ENCODE peak calls at places on chromosomes 2 and 18, in seven cellular contexts. W, O, E, Y, N, D and X are unnamed samples.
A peak's percentile ranks its signal among the peaks of the same experiment; 100 is the strongest.

GRCh38 chr2:6576312-6576711 is 289.4 kb downstream of the CMPK2 start:
- DNase-seq in W (no peak), O (no peak), E (no peak), Y (no peak), N (no peak), D (no peak), X (no peak)

GRCh38 chr2:61376211-61376610 is 94.7 kb downstream of the USP34 start:
- DNase-seq in W (no peak), O (no peak), E (no peak), Y (no peak), N (no peak), D (no peak), X (no peak)

GRCh38 chr2:238701066-238701906 is 146.6 kb upstream of the TWIST2 start:
- DNase-seq in W (no peak), O (no peak), E (no peak), Y (no peak), N (no peak), D (no peak), X (no peak)

GRCh38 chr2:233165895-233166661 is 85.4 kb upstream of the ATG16L1 start:
- DNase-seq in W (no peak), O (peak; percentile 79), E (no peak), Y (no peak), N (peak; percentile 36), D (no peak), X (no peak)

GRCh38 chr2:88903744-88904353 is 212.4 kb downstream of the RPIA start:
- DNase-seq in W (peak; percentile 58), O (peak; percentile 54), E (no peak), Y (no peak), N (peak; percentile 20), D (no peak), X (no peak)

GRCh38 chr2:162244559-162245031 is 1.4 kb upstream of the FAP start:
- DNase-seq in W (no peak), O (no peak), E (no peak), Y (no peak), N (no peak), D (no peak), X (no peak)

GRCh38 chr2:24076849-24077534 is 866 bp upstream of the SF3B6 start:
- DNase-seq in W (no peak), O (peak; percentile 42), E (no peak), Y (no peak), N (peak; percentile 49), D (no peak), X (no peak)

GRCh38 chr18:51195602-51196115 is 1.8 kb downstream of the MEX3C start:
- DNase-seq in W (peak; percentile 87), O (peak; percentile 44), E (no peak), Y (peak; percentile 48), N (peak; percentile 37), D (no peak), X (no peak)

GRCh38 chr2:177429688-177430325 is 37.2 kb downstream of the AGPS start:
- DNase-seq in W (no peak), O (no peak), E (no peak), Y (no peak), N (no peak), D (no peak), X (no peak)

GRCh38 chr18:55781481-55781957 is 193.5 kb upstream of the TCF4 start:
- DNase-seq in W (no peak), O (peak; percentile 54), E (no peak), Y (peak; percentile 64), N (peak; percentile 74), D (no peak), X (no peak)

GRCh38 chr2:212723226-212723625 is 184.6 kb upstream of the ERBB4 start:
- DNase-seq in W (no peak), O (no peak), E (no peak), Y (no peak), N (no peak), D (no peak), X (no peak)

GRCh38 chr2:195009202-195009601 is 647.8 kb upstream of the SLC39A10 start:
- DNase-seq in W (no peak), O (no peak), E (no peak), Y (no peak), N (no peak), D (no peak), X (no peak)

GRCh38 chr2:227161947-227162346 is 2.1 kb downstream of the COL4A4 start:
- DNase-seq in W (no peak), O (no peak), E (no peak), Y (no peak), N (no peak), D (no peak), X (no peak)

GRCh38 chr2:1055014-1055595 is 104.5 kb downstream of the SNTG2 start:
- DNase-seq in W (no peak), O (no peak), E (no peak), Y (no peak), N (no peak), D (no peak), X (no peak)
- TF ChIP-seq TAF1 in W (no peak), O (no peak), E (no peak), Y (no peak), N (no peak), D (no peak), X (no peak)

GRCh38 chr2:239910851-239911629 is 114.1 kb downstream of the NDUFA10 start:
- DNase-seq in W (no peak), O (peak; percentile 15), E (no peak), Y (no peak), N (no peak), D (no peak), X (no peak)
- TF ChIP-seq POLR2AphosphoS5 in W (no peak), O (no peak), E (no peak), Y (no peak), N (no peak), D (no peak), X (no peak)

DNA sequence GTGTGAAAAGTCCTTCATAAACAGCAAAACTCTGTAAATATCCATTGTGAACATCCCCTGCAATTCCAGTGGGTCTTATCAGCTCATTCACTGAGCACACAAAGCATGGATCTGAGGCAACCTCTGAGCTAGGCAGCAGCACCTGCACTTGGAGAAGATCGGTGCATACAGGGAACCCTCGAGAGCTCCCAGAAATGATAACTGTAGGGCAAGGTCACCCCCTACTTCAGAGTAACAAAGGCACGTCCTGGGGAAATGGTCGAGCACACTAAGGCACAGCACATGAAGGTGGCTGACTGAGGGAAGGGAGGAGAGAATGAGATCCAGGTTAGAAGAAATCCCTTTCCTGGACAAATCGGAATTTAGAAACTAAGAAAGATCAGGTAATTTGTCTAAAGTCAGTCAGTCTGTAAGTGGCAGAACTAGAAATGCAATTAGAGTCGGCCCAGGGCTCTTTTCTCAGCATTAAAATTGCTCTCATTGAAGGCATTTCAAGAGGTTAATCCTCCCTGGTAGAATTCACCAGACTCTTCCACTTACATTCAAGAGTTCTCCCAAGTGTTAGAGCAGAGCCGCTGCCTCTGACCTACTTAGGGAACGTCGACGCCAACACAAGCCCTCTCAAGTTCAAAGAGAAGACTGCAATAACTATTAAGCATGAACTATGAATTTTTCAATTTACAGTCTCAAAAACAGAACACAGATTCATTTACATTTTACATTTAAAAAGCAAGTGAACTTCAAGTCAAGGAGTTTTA is 45.9 kb downstream of the PXDN start:
- DNase-seq in W (no peak), O (no peak), E (no peak), Y (peak; percentile 32), N (no peak), D (no peak), X (no peak)
- TF ChIP-seq TAF1 in W (no peak), O (no peak), E (no peak), Y (no peak), N (no peak), D (no peak), X (no peak)

GRCh38 chr18:45324081-45324480 is 291.2 kb upstream of the SLC14A2 start:
- DNase-seq in W (no peak), O (no peak), E (no peak), Y (no peak), N (no peak), D (no peak), X (no peak)

GRCh38 chr18:45325791-45326190 is 289.5 kb upstream of the SLC14A2 start:
- DNase-seq in W (no peak), O (no peak), E (no peak), Y (no peak), N (no peak), D (no peak), X (no peak)

GRCh38 chr18:45326505-45326904 is 288.8 kb upstream of the SLC14A2 start:
- DNase-seq in W (no peak), O (no peak), E (no peak), Y (no peak), N (no peak), D (no peak), X (no peak)

GRCh38 chr18:45322343-45322742 is 292.9 kb upstream of the SLC14A2 start:
- DNase-seq in W (no peak), O (no peak), E (no peak), Y (no peak), N (no peak), D (no peak), X (no peak)

DNA sequence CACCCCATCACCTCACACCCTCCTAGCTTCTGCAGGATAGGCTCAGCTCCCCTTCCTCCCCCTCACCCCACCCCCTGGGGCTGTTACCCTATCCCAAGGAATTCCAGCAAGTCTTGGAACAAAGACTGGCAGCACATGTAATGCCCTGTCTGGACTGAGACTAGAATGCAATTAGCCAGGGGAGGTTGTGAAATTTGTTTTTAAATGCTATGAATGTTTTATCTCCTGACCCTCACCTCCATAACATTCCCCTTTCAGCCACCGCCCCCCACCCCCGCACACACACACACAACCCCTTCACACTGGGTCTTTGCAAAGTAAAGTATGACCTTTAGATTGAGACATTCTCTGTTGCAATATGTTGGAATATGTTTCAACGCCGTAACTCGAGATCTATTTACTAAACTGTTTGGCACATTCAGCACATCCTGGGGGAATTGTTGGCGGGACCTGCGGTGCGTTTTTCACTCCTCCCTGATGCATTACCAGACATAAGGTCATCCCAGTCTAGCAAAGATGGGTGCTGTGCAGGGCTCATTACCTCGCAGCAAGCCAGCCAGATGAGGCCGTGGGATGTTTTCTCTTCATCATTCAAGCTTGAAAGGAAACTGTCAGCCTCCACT is 290.7 kb upstream of the SLC14A2 start:
- DNase-seq in W (no peak), O (no peak), E (no peak), Y (peak; percentile 47), N (no peak), D (no peak), X (no peak)
- TF ChIP-seq POLR2AphosphoS5 in W (no peak), O (no peak), E (no peak), Y (no peak), N (no peak), D (no peak), X (no peak)

GRCh38 chr18:44679912-44680270 is 797 bp upstream of the SETBP1 start:
- DNase-seq in W (no peak), O (peak; percentile 6), E (peak; percentile 26), Y (peak; percentile 57), N (peak; percentile 82), D (no peak), X (peak; percentile 29)
- TF ChIP-seq TAF1 in W (no peak), O (no peak), E (peak; percentile 25), Y (no peak), N (no peak), D (no peak), X (no peak)

GRCh38 chr2:42052702-42053481 is 5.1 kb downstream of the PKDCC start:
- DNase-seq in W (no peak), O (peak; percentile 31), E (no peak), Y (no peak), N (no peak), D (no peak), X (no peak)
- TF ChIP-seq POLR2AphosphoS5 in W (peak; percentile 38), O (no peak), E (no peak), Y (no peak), N (no peak), D (no peak), X (no peak)

DNA sequence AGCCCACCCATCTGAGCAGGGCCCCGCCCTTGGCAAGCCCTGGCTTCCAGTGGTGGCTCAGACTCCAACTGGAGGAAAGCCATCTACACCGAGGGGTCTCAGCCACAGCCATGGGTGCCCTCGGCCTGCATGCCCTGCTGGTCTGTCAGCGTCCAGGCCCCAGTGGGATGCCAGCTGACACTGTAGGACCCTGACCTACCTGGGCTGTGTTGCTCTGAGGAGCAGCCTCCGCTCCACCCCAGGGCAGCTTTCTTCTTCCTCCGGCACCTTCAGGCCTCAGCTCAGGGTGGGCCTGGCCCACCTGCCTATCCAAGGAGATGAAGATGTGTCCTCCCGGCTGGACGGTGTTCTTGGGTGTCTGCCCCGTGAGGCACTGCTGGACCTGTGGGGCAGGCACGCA is 13.9 kb upstream of the ARHGEF4 start:
- DNase-seq in W (no peak), O (no peak), E (no peak), Y (no peak), N (no peak), D (no peak), X (no peak)
- TF ChIP-seq TAF1 in W (no peak), O (no peak), E (no peak), Y (no peak), N (no peak), D (no peak), X (no peak)